ENCODE peak calls at places on chromosomes 1 and 21, in nine cellular contexts. X is HS-5; P is aorta; O is stimulated activated CD4-positive, alpha-beta T cell treated with anti-CD3 and anti-CD28 coated beads, Interleukin-4, amount 100 ng/mL, for 48 hours; N is heart left ventricle; S is SK-MEL-5; R is GM12892; L is CD8-positive, alpha-beta memory T cell; D is stimulated activated CD8-positive, alpha-beta memory T cell treated with anti-CD3 and anti-CD28 coated beads, Interleukin-15, amount 100 ng/mL, for 1 hour. Q is an unnamed sample.

GRCh38 chr1:6270432-6270831 is 9.5 kb upstream of the GPR153 start:
- DNase-seq in X (no peak), P (no peak), O (no peak), N (no peak), S (no peak), R (no peak), L (no peak), D (no peak), Q (no peak)

GRCh38 chr1:74963120-74963519 is 171.1 kb upstream of the LHX8 start:
- DNase-seq in X (no peak), P (no peak), O (no peak), N (no peak), S (no peak), R (no peak), L (no peak), D (no peak), Q (no peak)

GRCh38 chr1:25217598-25218232 is 14.6 kb downstream of the SYF2 start:
- DNase-seq in X (no peak), P (no peak), O (no peak), N (no peak), S (peak; percentile 27), R (no peak), L (no peak), D (no peak), Q (no peak)

GRCh38 chr1:115060501-115060900 is 28.8 kb downstream of the TSPAN2 start:
- DNase-seq in X (no peak), P (no peak), O (no peak), N (no peak), S (no peak), R (no peak), L (no peak), D (no peak), Q (no peak)

GRCh38 chr1:155038602-155039307 is 5.1 kb downstream of the DCST1 start:
- DNase-seq in X (no peak), P (no peak), O (no peak), N (no peak), S (no peak), R (no peak), L (no peak), D (no peak), Q (no peak)

GRCh38 chr21:35503646-35504045 is 454.5 kb upstream of the RUNX1 start:
- DNase-seq in X (no peak), P (no peak), O (no peak), N (peak; percentile 33), S (no peak), R (no peak), L (no peak), D (no peak), Q (no peak)

GRCh38 chr21:42716074-42716473 is 62.7 kb downstream of the PDE9A start:
- DNase-seq in X (no peak), P (no peak), O (no peak), N (no peak), S (no peak), R (no peak), L (no peak), D (no peak), Q (no peak)

GRCh38 chr1:239700667-239701066 is 314.3 kb downstream of the CHRM3 start:
- DNase-seq in X (no peak), P (no peak), O (no peak), N (no peak), S (no peak), R (no peak), L (no peak), D (no peak), Q (no peak)

GRCh38 chr1:3219005-3219724 is 150.2 kb downstream of the PRDM16 start:
- DNase-seq in X (no peak), P (peak; percentile 93), O (no peak), N (peak; percentile 67), S (peak; percentile 16), R (no peak), L (no peak), D (no peak), Q (no peak)

GRCh38 chr1:224432672-224433040 is 1.9 kb downstream of the WDR26 start:
- DNase-seq in X (no peak), P (no peak), O (no peak), N (no peak), S (peak; percentile 19), R (no peak), L (no peak), D (no peak), Q (no peak)

GRCh38 chr1:39927538-39927937 is 25.8 kb upstream of the MYCL start:
- DNase-seq in X (no peak), P (no peak), O (no peak), N (no peak), S (no peak), R (no peak), L (no peak), D (no peak), Q (no peak)

GRCh38 chr1:180946056-180946455 is 33.4 kb downstream of the KIAA1614 start:
- DNase-seq in X (no peak), P (no peak), O (no peak), N (no peak), S (no peak), R (no peak), L (no peak), D (no peak), Q (no peak)

GRCh38 chr1:163697137-163697536 is 375.4 kb downstream of the NUF2 start:
- DNase-seq in X (no peak), P (no peak), O (no peak), N (no peak), S (no peak), R (no peak), L (no peak), D (no peak), Q (no peak)

GRCh38 chr21:42671778-42672593 is 18.6 kb downstream of the PDE9A start:
- DNase-seq in X (no peak), P (no peak), O (no peak), N (no peak), S (no peak), R (no peak), L (no peak), D (no peak), Q (no peak)

GRCh38 chr1:39372105-39372504 is 119.3 kb upstream of the BMP8A start:
- DNase-seq in X (no peak), P (no peak), O (no peak), N (no peak), S (no peak), R (no peak), L (no peak), D (no peak), Q (no peak)

GRCh38 chr1:32215629-32216505 is 6.3 kb downstream of the TMEM234 start:
- DNase-seq in X (no peak), P (peak; percentile 80), O (peak; percentile 54), N (peak; percentile 46), S (peak; percentile 80), R (peak; percentile 59), L (peak; percentile 32), D (peak; percentile 38), Q (peak; percentile 28)

GRCh38 chr1:110308247-110308646 is 30.9 kb upstream of the RBM15 start:
- DNase-seq in X (no peak), P (no peak), O (no peak), N (no peak), S (no peak), R (no peak), L (no peak), D (no peak), Q (no peak)

GRCh38 chr21:45804809-45805313 is 161.3 kb downstream of the PCBP3 start:
- DNase-seq in X (no peak), P (no peak), O (no peak), N (no peak), S (no peak), R (no peak), L (no peak), D (no peak), Q (no peak)

GRCh38 chr1:172874950-172875349 is 175.8 kb downstream of the TNFSF18 start:
- DNase-seq in X (no peak), P (no peak), O (no peak), N (no peak), S (no peak), R (no peak), L (no peak), D (no peak), Q (no peak)

GRCh38 chr1:248850124-248850523 is 8.8 kb downstream of the ZNF692 start:
- DNase-seq in X (no peak), P (no peak), O (no peak), N (no peak), S (no peak), R (no peak), L (no peak), D (no peak), Q (no peak)

GRCh38 chr1:16988210-16988609 is 7.8 kb upstream of the MFAP2 start:
- DNase-seq in X (no peak), P (no peak), O (no peak), N (no peak), S (no peak), R (no peak), L (no peak), D (no peak), Q (no peak)

GRCh38 chr1:179814513-179814838 is 63.1 kb downstream of the TOR1AIP2 start:
- DNase-seq in X (no peak), P (peak; percentile 87), O (no peak), N (no peak), S (no peak), R (no peak), L (no peak), D (no peak), Q (no peak)

GRCh38 chr1:51303751-51304196 is 26.6 kb downstream of the TTC39A start:
- DNase-seq in X (no peak), P (no peak), O (peak; percentile 13), N (no peak), S (no peak), R (no peak), L (no peak), D (no peak), Q (no peak)

GRCh38 chr1:59769412-59770095 is 45.2 kb upstream of the HOOK1 start:
- DNase-seq in X (no peak), P (no peak), O (no peak), N (no peak), S (peak; percentile 36), R (no peak), L (no peak), D (no peak), Q (no peak)

GRCh38 chr1:117241512-117241911 is 30.8 kb upstream of the VTCN1 start:
- DNase-seq in X (no peak), P (no peak), O (no peak), N (no peak), S (no peak), R (no peak), L (no peak), D (no peak), Q (no peak)

GRCh38 chr21:43687566-43688395 is 28.4 kb downstream of the RRP1B start:
- DNase-seq in X (no peak), P (no peak), O (no peak), N (peak; percentile 32), S (no peak), R (no peak), L (no peak), D (no peak), Q (no peak)

GRCh38 chr21:42599962-42600361 is 53.5 kb upstream of the PDE9A start:
- DNase-seq in X (no peak), P (peak; percentile 7), O (no peak), N (no peak), S (no peak), R (no peak), L (no peak), D (no peak), Q (no peak)

GRCh38 chr1:20602851-20603450 is 14.1 kb downstream of the CDA start:
- DNase-seq in X (peak; percentile 28), P (no peak), O (no peak), N (no peak), S (no peak), R (no peak), L (no peak), D (no peak), Q (no peak)

GRCh38 chr1:54403377-54403776 is 2.8 kb downstream of the SSBP3 start:
- DNase-seq in X (no peak), P (no peak), O (no peak), N (no peak), S (no peak), R (no peak), L (no peak), D (no peak), Q (no peak)

GRCh38 chr1:31218705-31219104 is 21.0 kb downstream of the NKAIN1 start:
- DNase-seq in X (no peak), P (no peak), O (no peak), N (no peak), S (no peak), R (no peak), L (no peak), D (no peak), Q (no peak)

GRCh38 chr1:231385118-231385748 is 36.9 kb downstream of the EGLN1 start:
- DNase-seq in X (no peak), P (no peak), O (no peak), N (no peak), S (no peak), R (no peak), L (no peak), D (no peak), Q (no peak)

Q was measured in activated CD4-positive, CD25-positive, alpha-beta regulatory T cell treated with anti-CD3 and anti-CD28 coated beads, Interleukin-2, amount 50 U/mL, for 16 hours.